ENCODE peak calls at places on chromosome 3, in four cellular contexts. F is BJ, R is choroid plexus epithelial cell, V is tibial nerve. M is an unnamed sample.

GRCh38 chr3:126208618-126209256 is 28.4 kb upstream of the ALDH1L1 start:
- DNase-seq in V (peak; percentile 67), F (peak; percentile 51), R (peak; percentile 97), M (peak; percentile 96)

GRCh38 chr3:177571271-177571972 is 374.1 kb upstream of the TBL1XR1 start:
- DNase-seq in R (no peak), V (no peak), F (no peak), M (no peak)

GRCh38 chr3:196585044-196585757 is 16.7 kb downstream of the FBXO45 start:
- DNase-seq in V (no peak), R (peak; percentile 13), F (no peak), M (no peak)

GRCh38 chr3:147393261-147393964 is 12.9 kb downstream of the ZIC4 start:
- DNase-seq in F (no peak), V (no peak), R (peak; percentile 88), M (no peak)

GRCh38 chr3:10015476-10015904 is 10.7 kb upstream of the FANCD2 start:
- DNase-seq in R (peak; percentile 99), F (peak; percentile 77), V (peak; percentile 89), M (peak; percentile 99)

GRCh38 chr3:170418422-170419300 is at the start of gene CLDN11:
- DNase-seq in R (peak; percentile 71), V (peak; percentile 41), F (no peak), M (no peak)

GRCh38 chr3:185914911-185915629 is 22.7 kb downstream of the TRA2B start:
- DNase-seq in V (no peak), R (no peak), F (no peak), M (no peak)

GRCh38 chr3:83968386-83968785 is 990.4 kb upstream of the CADM2 start:
- DNase-seq in R (peak; percentile 61), F (no peak), V (no peak), M (no peak)

GRCh38 chr3:44887101-44887500 is 12.7 kb downstream of the TGM4 start:
- DNase-seq in R (peak; percentile 16), F (no peak), V (no peak), M (no peak)

GRCh38 chr3:125317761-125318496 is 57.2 kb downstream of the ZNF148 start:
- DNase-seq in V (no peak), F (no peak), R (no peak), M (peak; percentile 16)

GRCh38 chr3:99366663-99367429 is 271.5 kb upstream of the COL8A1 start:
- DNase-seq in V (no peak), R (peak; percentile 21), F (no peak), M (no peak)

GRCh38 chr3:119659584-119660291 is 651 bp downstream of the POPDC2 start:
- DNase-seq in F (no peak), V (no peak), R (no peak), M (no peak)

GRCh38 chr3:104632947-104633346 is 733.8 kb upstream of the ALCAM start:
- DNase-seq in V (no peak), F (no peak), R (no peak), M (no peak)

GRCh38 chr3:58874248-58874741 is 175.5 kb downstream of the CFAP20DC start:
- DNase-seq in R (no peak), V (no peak), F (no peak), M (no peak)

GRCh38 chr3:195001961-195002861 is 268.7 kb downstream of the XXYLT1 start:
- DNase-seq in V (no peak), R (peak; percentile 72), F (no peak), M (peak; percentile 51)

GRCh38 chr3:108222813-108223307 is 636 bp upstream of the IFT57 start:
- DNase-seq in R (peak; percentile 37), V (no peak), F (no peak), M (peak; percentile 20)

GRCh38 chr3:141370065-141370533 is 1.8 kb downstream of the ZBTB38 start:
- DNase-seq in V (no peak), F (no peak), R (peak; percentile 98), M (peak; percentile 96)
- TF ChIP-seq CTCF in V (no peak), F (peak; percentile 19), R (peak; percentile 64), M (peak; percentile 40)

GRCh38 chr3:122787872-122788271 is 5.8 kb downstream of the HSPBAP1 start:
- DNase-seq in R (no peak), V (no peak), F (no peak), M (no peak)

GRCh38 chr3:122785231-122785630 is 8.4 kb downstream of the HSPBAP1 start:
- DNase-seq in F (no peak), V (no peak), R (no peak), M (no peak)

GRCh38 chr3:122793568-122794416 is at the start of gene HSPBAP1:
- DNase-seq in F (peak; percentile 52), R (peak; percentile 96), V (peak; percentile 90), M (peak; percentile 93)

GRCh38 chr3:122786067-122786466 is 7.6 kb downstream of the HSPBAP1 start:
- DNase-seq in R (peak; percentile 80), F (peak; percentile 20), V (no peak), M (peak; percentile 40)

DNA sequence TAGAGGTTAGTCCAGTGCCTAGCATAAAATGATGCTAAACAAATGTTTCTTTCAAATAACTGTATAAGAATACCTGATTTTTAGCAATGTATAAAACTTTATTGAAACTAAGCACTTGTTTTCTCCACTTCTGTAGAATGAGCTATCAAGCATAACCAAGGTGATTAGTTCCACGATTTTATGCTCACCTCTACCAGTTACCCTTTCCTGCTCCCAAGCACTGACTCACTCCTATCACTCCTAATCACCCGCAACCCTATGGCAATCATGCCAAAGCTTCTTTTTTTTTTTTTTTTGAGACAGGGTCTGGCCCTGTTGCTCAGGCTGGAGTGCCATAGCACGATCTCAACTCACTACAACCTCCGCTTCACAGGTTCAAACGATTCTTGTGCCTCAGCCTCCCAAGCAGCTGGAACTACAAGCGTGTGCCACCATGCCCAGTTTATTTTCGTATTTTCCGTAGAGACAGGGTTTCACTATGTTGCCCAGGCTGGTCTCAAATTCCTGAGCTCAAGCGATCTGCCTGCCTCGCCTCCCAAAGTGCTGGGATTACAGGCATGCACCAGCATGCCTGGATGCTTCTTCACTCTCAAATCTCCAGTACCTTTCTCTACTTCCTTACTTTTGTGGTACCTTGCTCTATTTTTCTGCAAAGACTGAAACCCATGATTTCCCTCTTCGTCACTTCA is 3.9 kb downstream of the HSPBAP1 start:
- DNase-seq in R (no peak), F (no peak), V (no peak), M (no peak)
- H3K4me3 ChIP-seq in R (no peak overlapping the region), F (no peak overlapping the region), V (no peak overlapping the region), M (no peak overlapping the region)

DNA sequence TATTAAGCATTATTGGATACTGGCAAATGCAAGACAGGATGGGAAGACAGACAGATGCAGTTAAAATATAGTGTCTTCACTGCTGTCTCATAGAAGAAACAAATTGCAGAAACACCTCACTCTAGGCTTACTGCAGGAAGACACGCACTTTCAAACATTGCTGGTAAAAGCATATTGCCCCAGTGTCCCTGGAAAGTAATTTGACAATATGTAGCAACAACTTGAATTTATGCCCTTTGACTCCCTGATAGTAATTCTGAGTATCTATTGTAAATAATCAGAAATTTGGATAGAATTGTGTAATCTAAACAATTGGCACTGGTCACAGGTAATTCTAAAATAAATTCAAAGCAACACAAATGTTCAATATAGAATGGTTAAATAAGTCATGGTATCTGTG is 62.0 kb downstream of the MSL2 start:
- DNase-seq in R (no peak), F (no peak), V (no peak), M (no peak)
- TF ChIP-seq CTCF in R (no peak), F (no peak), V (no peak), M (no peak)

DNA sequence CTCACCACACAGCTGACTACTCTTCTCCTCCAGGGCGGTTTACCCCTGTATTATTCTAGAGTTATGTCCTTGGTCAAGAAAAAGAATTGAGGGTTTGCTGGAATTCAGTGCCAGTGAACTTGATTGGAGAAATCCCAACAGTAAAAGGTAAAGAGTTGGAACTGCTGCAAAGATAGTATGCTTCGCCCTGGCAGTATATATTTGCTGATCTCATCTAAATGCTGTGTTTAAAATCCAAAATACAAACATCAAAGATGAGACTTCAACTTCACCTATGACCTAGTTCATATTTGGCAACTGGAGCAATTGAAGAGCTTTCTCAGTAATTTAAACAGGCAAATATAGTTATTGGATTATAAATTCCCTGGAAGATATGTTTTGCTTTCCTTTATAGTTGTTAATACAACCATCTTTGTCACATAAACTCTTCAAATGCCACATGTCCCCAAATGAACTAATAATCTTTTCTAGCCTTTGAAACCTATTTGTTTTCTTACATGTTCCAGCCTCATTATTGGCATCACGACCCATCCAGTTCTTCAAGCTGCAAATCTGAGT is 6.5 kb downstream of the KCNH8 start:
- DNase-seq in R (no peak), V (no peak), F (no peak), M (no peak)
- H3K4me3 ChIP-seq in R (no peak overlapping the region), V (no peak overlapping the region), F (no peak overlapping the region), M (no peak overlapping the region)

DNA sequence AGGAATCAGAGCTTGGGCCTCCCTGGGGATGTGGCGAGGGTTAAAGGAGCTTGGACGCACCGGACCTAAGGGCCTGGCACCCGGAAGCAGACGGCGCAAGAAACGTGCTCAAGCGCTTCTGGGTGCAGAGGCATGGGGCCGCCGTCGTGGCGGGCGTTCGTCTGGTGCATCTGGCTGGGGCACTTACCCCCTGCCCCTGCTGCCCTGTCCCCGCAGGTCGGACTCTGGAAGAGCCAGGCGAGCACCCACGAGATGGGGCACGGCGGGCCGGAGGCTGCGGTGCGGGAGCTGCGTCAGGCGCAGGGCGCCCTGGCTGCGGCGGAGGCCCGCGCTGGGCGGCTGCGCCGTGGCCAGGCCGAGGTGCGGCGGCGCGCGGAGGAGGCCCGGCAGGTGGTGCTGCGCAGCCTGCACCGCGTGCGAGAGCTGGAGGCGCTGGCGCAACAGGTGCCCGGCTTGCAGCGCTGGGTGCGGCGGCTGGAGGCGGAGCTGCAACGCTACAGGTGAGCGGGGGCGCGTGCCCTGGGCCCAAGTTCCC is 2.5 kb downstream of the EFCC1 start:
- DNase-seq in R (no peak), V (no peak), F (no peak), M (no peak)
- TF ChIP-seq CTCF in R (no peak), V (no peak), F (no peak), M (no peak)

GRCh38 chr3:133988631-133989161 is 41.0 kb downstream of the SLCO2A1 start:
- DNase-seq in R (no peak), F (no peak), V (no peak), M (no peak)
- H3K4me3 ChIP-seq in R (no peak overlapping the region), F (no peak overlapping the region), V (no peak overlapping the region), M (no peak overlapping the region)

GRCh38 chr3:149493315-149494021 is 19.0 kb downstream of the TM4SF4 start:
- DNase-seq in V (no peak), F (no peak), R (no peak), M (no peak)

GRCh38 chr3:149487598-149488197 is 13.2 kb downstream of the TM4SF4 start:
- DNase-seq in R (no peak), V (no peak), F (no peak), M (no peak)

GRCh38 chr3:149490260-149490971 is 15.9 kb downstream of the TM4SF4 start:
- DNase-seq in F (no peak), V (no peak), R (no peak), M (no peak)

GRCh38 chr3:149486726-149487125 is 12.2 kb downstream of the TM4SF4 start:
- DNase-seq in R (no peak), F (no peak), V (no peak), M (no peak)

DNA sequence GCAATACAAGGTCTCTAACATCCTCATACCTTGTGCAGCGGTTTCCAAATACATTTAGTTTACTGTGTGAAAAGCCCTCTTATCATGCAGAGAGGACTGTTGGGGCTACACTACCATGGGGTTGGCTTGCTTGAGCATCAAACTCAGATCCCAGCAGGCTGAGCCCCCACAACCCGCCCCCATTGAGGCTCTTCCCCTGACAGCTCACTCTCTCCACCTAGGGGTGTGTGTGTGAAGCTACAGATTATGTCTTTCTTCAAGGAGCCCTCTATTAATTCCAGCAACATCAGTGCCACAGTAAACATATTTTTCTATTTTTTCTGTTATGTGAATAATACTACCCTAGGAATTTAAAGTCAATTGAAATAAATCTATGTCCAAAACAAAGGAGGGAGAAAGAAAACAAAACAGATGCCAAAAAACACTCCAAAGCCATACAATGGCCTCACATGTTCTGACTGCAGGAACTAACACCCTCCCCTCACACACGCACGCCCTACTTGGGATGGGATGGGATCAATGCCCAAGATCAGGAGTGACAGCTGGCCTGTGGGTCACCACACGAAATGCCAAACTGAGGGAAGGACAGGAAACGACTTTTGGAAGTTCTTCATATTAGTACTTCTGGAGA is 14.7 kb downstream of the TM4SF4 start:
- DNase-seq in F (no peak), R (peak; percentile 47), V (no peak), M (peak; percentile 47)
- TF ChIP-seq CTCF in F (peak; percentile 62), R (peak; percentile 85), V (peak; percentile 23), M (peak; percentile 74)

M was measured in fibroblast of pulmonary artery.